ENCODE peak calls at places on chromosomes 1 and 21, in seven cellular contexts. W is right cardiac atrium; R is CD8-positive, alpha-beta memory T cell; S is HEK293T; O is stimulated activated CD4-positive, alpha-beta T cell treated with anti-CD3 and anti-CD28 coated beads, Interleukin-2, amount 100 ng/mL, for 48 hours; Q is RWPE1; L is HFF-Myc. K is an unnamed sample.
A peak's percentile ranks its signal among the peaks of the same experiment; 100 is the strongest.

GRCh38 chr1:233253231-233254038 is 42.1 kb downstream of the PCNX2 start:
- DNase-seq in S (no peak), L (no peak), Q (no peak), W (no peak), O (no peak), R (no peak), K (no peak)

GRCh38 chr21:38859852-38860251 is 54.1 kb downstream of the ETS2 start:
- DNase-seq in Q (peak; percentile 17), R (no peak), S (no peak), W (no peak), O (no peak), L (no peak), K (no peak)

GRCh38 chr1:47323475-47324105 is 9.6 kb upstream of the STIL start:
- DNase-seq in L (no peak), O (no peak), Q (no peak), R (no peak), S (no peak), W (no peak), K (no peak)

GRCh38 chr1:165871311-165872067 is 44.1 kb downstream of the UCK2 start:
- DNase-seq in S (no peak), Q (no peak), L (no peak), O (peak; percentile 25), R (peak; percentile 40), W (no peak), K (peak; percentile 33)

GRCh38 chr1:52474807-52475206 is 70.4 kb downstream of the PRPF38A start:
- DNase-seq in Q (no peak), W (no peak), O (no peak), S (no peak), R (no peak), L (no peak), K (no peak)

GRCh38 chr1:96633695-96634094 is 87.9 kb upstream of the PTBP2 start:
- DNase-seq in L (no peak), Q (no peak), S (no peak), W (no peak), R (no peak), O (no peak), K (no peak)

GRCh38 chr1:7638078-7638477 is 133.0 kb upstream of the VAMP3 start:
- DNase-seq in O (no peak), L (no peak), W (no peak), Q (no peak), R (no peak), S (no peak), K (no peak)

GRCh38 chr1:67700692-67701410 is 15.8 kb downstream of the GADD45A start:
- DNase-seq in S (peak; percentile 91), L (no peak), R (no peak), W (peak; percentile 32), O (no peak), Q (no peak), K (no peak)

GRCh38 chr1:207935166-207935583 is 24.2 kb upstream of the CD34 start:
- DNase-seq in W (no peak), S (no peak), Q (no peak), L (no peak), O (no peak), R (no peak), K (no peak)

GRCh38 chr1:165773324-165773965 is 4.8 kb upstream of the TMCO1 start:
- DNase-seq in L (peak; percentile 22), R (no peak), O (no peak), W (no peak), Q (peak; percentile 60), S (no peak), K (no peak)

GRCh38 chr21:8992731-8993174 is 1528.6 kb upstream of the TPTE start:
- DNase-seq in W (no peak), Q (no peak), L (no peak), S (peak; percentile 31), R (no peak), O (no peak), K (no peak)

GRCh38 chr1:173253046-173253445 is 45.9 kb upstream of the TNFSF4 start:
- DNase-seq in R (no peak), W (no peak), Q (no peak), L (no peak), O (no peak), S (no peak), K (no peak)

GRCh38 chr1:44636711-44637589 is 37.3 kb downstream of the TMEM53 start:
- DNase-seq in Q (peak; percentile 67), S (no peak), O (no peak), W (no peak), L (peak; percentile 55), R (no peak), K (no peak)

GRCh38 chr1:18452550-18452949 is 28.2 kb upstream of the KLHDC7A start:
- DNase-seq in Q (peak; percentile 69), R (no peak), W (no peak), S (peak; percentile 58), O (no peak), L (no peak), K (no peak)

GRCh38 chr1:221497051-221497450 is 244.8 kb downstream of the DUSP10 start:
- DNase-seq in W (no peak), L (no peak), S (no peak), O (no peak), Q (no peak), R (no peak), K (no peak)

GRCh38 chr1:54601730-54602129 is 21.6 kb downstream of the FAM151A start:
- DNase-seq in R (no peak), S (no peak), Q (no peak), W (no peak), L (no peak), O (no peak), K (no peak)

GRCh38 chr1:210464519-210465039 is 135.9 kb downstream of the HHAT start:
- DNase-seq in R (no peak), O (peak; percentile 11), W (no peak), Q (no peak), L (no peak), S (no peak), K (no peak)

GRCh38 chr1:68819190-68819829 is 322.4 kb upstream of the DEPDC1 start:
- DNase-seq in L (no peak), O (no peak), R (no peak), W (no peak), Q (peak; percentile 17), S (peak; percentile 55), K (no peak)

K was measured in activated CD4-positive, CD25-positive, alpha-beta regulatory T cell treated with anti-CD3 and anti-CD28 coated beads, Interleukin-2, amount 50 U/mL, for 72 hours.